ENCODE peak calls at places on chromosomes 13 and 19, in five cellular contexts. Q, M, V, P and W are unnamed samples.

GRCh38 chr13:32164622-32165268 is 133.2 kb downstream of the FRY start:
- DNase-seq in Q (peak), M (no peak), P (no peak), V (peak), W (peak)

GRCh38 chr19:13795595-13796300 is 505 bp downstream of the ZSWIM4 start:
- DNase-seq in Q (peak), M (peak), P (no peak), V (peak), W (peak)

GRCh38 chr13:99308481-99309087 is 1.4 kb upstream of the GPR183 start:
- DNase-seq in P (no peak), Q (no peak), M (no peak), V (peak), W (no peak)

GRCh38 chr13:60163525-60164471 is at the start of gene DIAPH3:
- DNase-seq in M (peak), P (peak), Q (peak), V (peak), W (peak)

GRCh38 chr13:33032037-33032625 is 15.9 kb downstream of the KL start:
- DNase-seq in V (peak), Q (no peak), M (no peak), P (peak), W (no peak)

GRCh38 chr13:31699650-31700049 is 39.7 kb upstream of the RXFP2 start:
- DNase-seq in P (no peak), Q (no peak), M (no peak), V (no peak), W (no peak)

GRCh38 chr19:34365463-34366401 is 736 bp downstream of the GPI start:
- DNase-seq in Q (no peak), V (peak), M (peak), P (peak), W (no peak)

GRCh38 chr19:4455742-4456565 is 1.6 kb downstream of the UBXN6 start:
- DNase-seq in M (no peak), V (peak), P (peak), Q (no peak), W (no peak)

GRCh38 chr13:95524270-95524901 is 28.1 kb upstream of the CLDN10 start:
- DNase-seq in P (no peak), Q (no peak), M (no peak), V (no peak), W (no peak)

GRCh38 chr19:52138614-52139290 is 986 bp downstream of the ZNF616 start:
- DNase-seq in M (no peak), Q (peak), P (no peak), V (no peak), W (peak)

GRCh38 chr13:41137951-41138350 is 5.3 kb upstream of the KBTBD6 start:
- DNase-seq in V (peak), M (no peak), Q (no peak), P (no peak), W (no peak)

GRCh38 chr13:35499131-35500051 is 22.9 kb upstream of the MAB21L1 start:
- DNase-seq in M (no peak), P (no peak), V (no peak), Q (no peak), W (no peak)

GRCh38 chr19:2032296-2032941 is 16.9 kb upstream of the BTBD2 start:
- DNase-seq in M (peak), Q (peak), V (peak), P (peak), W (no peak)

GRCh38 chr19:4068058-4068966 is 1.6 kb upstream of the ZBTB7A start:
- DNase-seq in M (no peak), V (no peak), P (no peak), Q (no peak), W (no peak)

GRCh38 chr13:96041326-96042092 is 11.7 kb downstream of the UGGT2 start:
- DNase-seq in M (no peak), P (no peak), V (no peak), Q (no peak), W (no peak)

GRCh38 chr19:58558066-58558622 is at the start of gene UBE2M:
- DNase-seq in M (peak), Q (peak), P (peak), V (peak), W (no peak)

GRCh38 chr13:101817898-101818297 is 365.4 kb downstream of the ITGBL1 start:
- DNase-seq in V (no peak), P (no peak), M (no peak), Q (no peak), W (no peak)

GRCh38 chr19:47353307-47353712 is 4.2 kb downstream of the DHX34 start:
- DNase-seq in Q (no peak), M (no peak), V (no peak), P (peak), W (no peak)

GRCh38 chr13:44732503-44733098 is 156.5 kb upstream of the TSC22D1 start:
- DNase-seq in Q (no peak), P (no peak), M (no peak), V (no peak), W (no peak)

GRCh38 chr13:101554420-101555125 is 102.1 kb downstream of the ITGBL1 start:
- DNase-seq in M (no peak), V (peak), Q (no peak), P (no peak), W (no peak)

GRCh38 chr13:64482373-64482772 is 2747.8 kb downstream of the PCDH9 start:
- DNase-seq in Q (no peak), P (no peak), M (no peak), V (no peak), W (no peak)

GRCh38 chr19:48102870-48103751 is 7.5 kb downstream of the PLA2G4C start:
- DNase-seq in M (no peak), P (no peak), V (peak), Q (peak), W (peak)

GRCh38 chr13:114129649-114130062 is 2.8 kb downstream of the RASA3 start:
- DNase-seq in P (no peak), Q (peak), V (no peak), M (no peak), W (no peak)

GRCh38 chr19:16376649-16377048 is 52.0 kb downstream of the KLF2 start:
- DNase-seq in Q (peak), V (no peak), M (no peak), P (no peak), W (no peak)

GRCh38 chr13:27516103-27516502 is 65.7 kb upstream of the MTIF3 start:
- DNase-seq in Q (no peak), M (no peak), P (no peak), V (no peak), W (no peak)

GRCh38 chr19:32387701-32388392 is 17.7 kb upstream of the DPY19L3 start:
- DNase-seq in M (peak), P (no peak), Q (no peak), V (peak), W (no peak)

GRCh38 chr13:113821847-113822246 is 42.0 kb downstream of the GAS6 start:
- DNase-seq in M (no peak), P (no peak), V (no peak), Q (no peak), W (no peak)

GRCh38 chr13:78228211-78228610 is 309.6 kb upstream of the EDNRB start:
- DNase-seq in Q (no peak), P (no peak), M (no peak), V (no peak), W (no peak)

GRCh38 chr19:29016353-29016752 is 196.6 kb downstream of the UQCRFS1 start:
- DNase-seq in P (no peak), Q (no peak), V (no peak), M (no peak), W (no peak)

GRCh38 chr19:29013988-29014387 is 199.0 kb downstream of the UQCRFS1 start:
- DNase-seq in P (no peak), V (no peak), M (no peak), Q (no peak), W (no peak)

GRCh38 chr19:29013325-29013724 is 199.6 kb downstream of the UQCRFS1 start:
- DNase-seq in Q (no peak), M (no peak), V (no peak), P (no peak), W (no peak)

GRCh38 chr19:29015569-29015968 is 197.4 kb downstream of the UQCRFS1 start:
- DNase-seq in M (no peak), V (no peak), P (no peak), Q (no peak), W (no peak)

GRCh38 chr19:29014857-29015436 is 198.0 kb downstream of the UQCRFS1 start:
- DNase-seq in Q (no peak), V (peak), M (no peak), P (no peak), W (no peak)
- TF ChIP-seq CTCF in Q (no peak), V (peak), M (no peak), P (no peak), W (no peak)

GRCh38 chr13:89694471-89694870 is 1653.0 kb upstream of the MIR17HG start:
- DNase-seq in V (no peak), M (no peak), Q (no peak), P (no peak), W (no peak)

DNA sequence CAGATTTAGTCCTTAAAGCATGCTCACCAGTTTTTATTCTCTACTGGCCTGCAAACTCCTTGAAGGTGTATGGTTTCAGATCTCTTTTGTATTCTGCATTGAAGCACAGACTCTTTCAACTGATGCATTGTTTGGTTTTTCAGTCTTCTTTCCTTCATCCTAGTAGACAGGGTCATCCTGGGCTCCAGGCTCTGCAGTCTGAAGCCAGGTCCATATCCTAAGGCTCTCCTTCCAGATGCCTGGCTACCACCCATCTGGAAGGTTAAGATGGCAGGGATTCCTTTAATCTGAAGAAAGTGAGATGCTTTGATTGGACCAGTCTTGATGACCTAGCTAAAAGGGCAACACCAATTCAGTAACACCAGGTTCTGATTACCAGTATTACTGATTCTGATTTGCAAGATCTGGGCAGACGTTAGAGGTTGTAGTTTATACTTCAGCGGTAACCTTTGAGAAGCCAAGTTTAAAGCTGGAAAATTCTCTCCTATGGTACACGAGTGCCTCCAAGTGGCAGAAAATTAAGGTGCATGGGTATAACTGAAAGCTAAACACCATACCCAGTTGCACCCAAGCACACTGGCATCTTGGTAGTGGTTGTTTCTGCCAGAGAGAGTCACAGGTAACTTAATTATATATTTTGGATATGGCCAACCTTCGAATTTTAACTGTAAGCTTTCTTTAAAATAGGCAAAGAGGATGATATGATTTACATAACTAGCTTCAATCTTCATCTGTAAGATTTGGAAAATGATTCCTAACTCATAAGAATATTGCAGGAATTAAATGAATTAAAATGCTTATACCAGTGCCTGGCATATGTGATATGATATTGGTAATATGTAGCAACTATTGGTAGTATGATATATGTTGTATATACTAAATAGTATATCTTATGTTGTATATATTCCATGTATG is 1651.9 kb upstream of the MIR17HG start:
- DNase-seq in V (peak), Q (peak), P (no peak), M (no peak), W (peak)
- TF ChIP-seq CTCF in V (peak), Q (no peak), P (peak), M (no peak), W (peak)

GRCh38 chr19:38919837-38920528 is 8.0 kb upstream of the CCER2 start:
- DNase-seq in Q (no peak), P (no peak), V (no peak), M (peak), W (no peak)

GRCh38 chr19:38915329-38916321 is 3.6 kb upstream of the CCER2 start:
- DNase-seq in V (no peak), P (no peak), M (no peak), Q (no peak), W (no peak)

GRCh38 chr19:38918526-38918925 is 6.5 kb upstream of the CCER2 start:
- DNase-seq in V (no peak), P (no peak), M (peak), Q (no peak), W (no peak)

GRCh38 chr19:38917516-38917915 is 5.5 kb upstream of the CCER2 start:
- DNase-seq in Q (no peak), P (no peak), M (peak), V (no peak), W (no peak)

GRCh38 chr19:38917921-38918491 is 6.0 kb upstream of the CCER2 start:
- DNase-seq in V (no peak), P (no peak), Q (no peak), M (peak), W (no peak)
- TF ChIP-seq CTCF in V (no peak), P (peak), Q (no peak), M (no peak), W (no peak)

DNA sequence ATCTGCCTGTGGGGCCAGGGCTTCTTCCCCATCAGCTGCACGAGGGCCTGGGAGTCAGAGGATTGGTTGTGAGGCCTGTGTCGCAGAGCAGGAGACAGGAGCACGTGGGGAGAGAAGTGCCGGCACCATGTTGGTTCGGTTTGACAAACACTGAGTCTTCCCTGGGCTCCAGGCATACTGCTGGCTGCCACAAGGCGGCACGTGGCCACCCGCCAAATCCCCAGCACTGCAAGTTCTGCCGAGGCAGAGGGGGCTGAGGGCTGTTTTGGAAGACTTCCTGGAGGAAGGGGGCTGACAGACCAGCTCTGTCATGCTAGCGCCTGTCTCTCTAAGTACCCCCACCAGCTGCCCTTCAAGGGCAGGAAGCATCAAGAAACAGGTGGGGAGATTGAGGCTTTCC is 9.5 kb downstream of the SHANK1 start:
- DNase-seq in V (no peak), Q (no peak), P (no peak), M (no peak), W (no peak)
- TF ChIP-seq CTCF in V (peak), Q (no peak), P (no peak), M (no peak), W (no peak)

GRCh38 chr19:29940971-29941585 is 961 bp upstream of the URI1 start:
- DNase-seq in P (no peak), M (no peak), Q (no peak), V (no peak), W (no peak)

GRCh38 chr19:29944415-29945012 is 2.5 kb downstream of the URI1 start:
- DNase-seq in M (no peak), Q (no peak), V (no peak), P (no peak), W (no peak)

GRCh38 chr19:29941828-29942403 is at the start of gene URI1:
- DNase-seq in P (peak), V (peak), M (peak), Q (peak), W (peak)

GRCh38 chr19:29943615-29944014 is 1.6 kb downstream of the URI1 start:
- DNase-seq in P (no peak), Q (no peak), V (no peak), M (no peak), W (no peak)

GRCh38 chr19:29942404-29943261 is 594 bp downstream of the URI1 start:
- DNase-seq in V (peak), Q (peak), P (peak), M (peak), W (peak)
- TF ChIP-seq CTCF in V (no peak), Q (no peak), P (peak), M (no peak), W (no peak)

DNA sequence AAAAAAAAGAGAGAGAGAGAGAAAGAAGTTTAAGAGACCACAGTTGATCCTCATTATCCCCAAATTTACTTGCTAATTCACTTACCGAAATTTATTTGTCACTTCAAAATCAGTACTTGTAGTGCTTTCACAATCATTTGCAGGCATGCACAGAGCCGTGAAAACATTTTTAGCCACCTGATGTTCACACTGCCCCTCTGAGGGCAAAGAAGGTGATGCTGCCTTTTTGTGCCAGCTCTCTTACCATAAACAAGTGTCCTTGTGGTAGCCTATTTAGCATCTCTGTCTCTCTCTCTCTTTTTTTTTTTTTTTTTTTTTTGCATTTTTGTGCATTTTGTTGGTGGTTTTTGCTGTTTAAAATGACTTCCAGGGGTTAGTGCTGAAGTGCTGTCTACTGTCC is 24.0 kb upstream of the CASP14 start:
- DNase-seq in Q (peak), V (no peak), M (no peak), P (no peak), W (peak)
- TF ChIP-seq CTCF in Q (no peak), V (no peak), M (no peak), P (peak), W (peak)

GRCh38 chr19:18496980-18497256 is 25.0 kb downstream of the ELL start:
- DNase-seq in P (no peak), Q (no peak), V (no peak), M (no peak), W (no peak)

GRCh38 chr19:18493440-18494266 is 28.2 kb downstream of the ELL start:
- DNase-seq in V (no peak), P (no peak), Q (no peak), M (no peak), W (no peak)

GRCh38 chr19:18495204-18495911 is 26.5 kb downstream of the ELL start:
- DNase-seq in P (no peak), M (no peak), V (no peak), Q (no peak), W (no peak)

GRCh38 chr19:18494267-18494607 is 27.6 kb downstream of the ELL start:
- DNase-seq in M (no peak), V (peak), Q (no peak), P (no peak), W (no peak)

DNA sequence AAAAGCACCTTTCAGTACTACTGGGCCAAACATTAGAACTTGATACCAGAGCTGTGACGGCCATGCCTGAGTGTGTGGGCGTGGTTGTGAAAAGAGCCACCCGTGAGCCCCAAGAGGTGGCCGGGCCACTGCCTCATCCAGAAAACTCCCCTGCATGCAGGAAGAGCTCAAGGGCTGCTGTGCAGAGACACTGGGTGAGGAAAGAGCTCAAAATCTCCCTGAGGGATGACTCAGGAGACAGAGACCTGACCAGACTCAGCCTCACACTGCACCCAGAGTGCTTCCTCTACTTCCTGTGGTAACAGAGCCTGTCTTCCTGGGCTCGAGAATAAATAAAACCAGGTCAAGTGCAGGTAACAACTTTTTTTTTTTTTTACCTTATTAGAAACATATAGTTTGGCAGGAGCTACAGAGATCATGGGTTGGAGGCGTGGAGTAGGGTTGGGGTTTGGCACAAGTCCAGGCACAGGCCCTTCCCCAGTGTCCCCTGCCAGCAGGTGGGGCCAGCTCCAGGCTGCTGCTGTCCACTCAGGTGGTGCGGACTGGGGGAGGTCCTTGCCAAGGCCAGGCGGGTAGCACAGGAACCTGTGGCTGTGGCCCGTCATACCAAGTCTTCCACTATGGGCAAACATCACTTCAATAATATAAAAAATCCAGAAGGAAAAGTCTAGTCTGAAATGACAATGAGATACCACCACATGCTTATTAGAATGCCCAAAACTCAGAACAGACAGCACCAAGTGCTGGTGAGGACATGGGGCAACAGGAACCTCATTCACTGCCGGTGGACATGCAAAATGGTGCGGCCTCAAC is 25.5 kb downstream of the ELL start:
- DNase-seq in Q (peak), M (no peak), P (peak), V (peak), W (peak)
- TF ChIP-seq CTCF in Q (no peak), M (no peak), P (no peak), V (no peak), W (peak)

GRCh38 chr13:51065372-51066090 is 45.5 kb downstream of the C13orf42 start:
- DNase-seq in V (no peak), P (no peak), M (no peak), Q (no peak), W (no peak)
- TF ChIP-seq CTCF in V (no peak), P (no peak), M (no peak), Q (no peak), W (no peak)

DNA sequence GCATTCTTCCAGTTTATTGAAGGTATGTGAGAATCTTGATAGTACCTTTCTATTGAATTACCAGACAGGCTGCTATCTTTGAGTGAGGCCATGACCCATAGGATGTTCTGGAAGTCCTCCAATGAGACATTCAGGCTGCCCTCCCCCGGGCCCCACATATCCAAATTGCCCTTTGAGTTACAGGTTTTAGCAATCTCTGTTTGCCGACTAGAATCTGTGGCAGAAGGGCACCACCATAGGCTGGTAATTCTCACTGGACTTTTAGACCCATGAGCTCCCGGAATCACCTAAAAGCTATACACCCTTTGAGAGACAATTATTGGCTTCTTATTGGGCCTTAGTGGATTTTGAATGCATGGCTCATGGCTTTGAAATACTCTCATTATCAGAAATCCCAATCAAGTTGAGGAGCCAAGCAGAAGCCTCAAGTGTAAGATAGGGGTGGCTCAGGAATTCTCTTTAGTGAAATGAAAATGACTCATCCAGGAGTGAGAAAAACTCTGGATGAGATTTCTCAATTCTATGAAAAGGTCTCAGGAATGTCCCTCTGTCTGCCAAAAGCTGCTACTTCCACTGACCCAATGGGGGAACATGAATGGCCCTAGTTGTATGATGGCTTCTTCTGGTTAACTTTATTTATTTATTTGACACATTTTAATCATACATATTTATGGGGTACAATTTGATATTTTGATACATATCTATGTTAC is 172.1 kb upstream of the CSNK1A1L start:
- DNase-seq in V (peak), Q (no peak), P (no peak), M (no peak), W (no peak)
- TF ChIP-seq CTCF in V (peak), Q (no peak), P (no peak), M (no peak), W (no peak)